ENCODE peak calls at places on chromosomes 6 and 20, in seven cellular contexts. S, A, O, L, W, K and X are unnamed samples.

GRCh38 chr20:9427977-9428607 is 86.3 kb upstream of the LAMP5 start:
- DNase-seq in W (no peak), A (no peak), O (no peak), K (no peak), L (no peak), S (no peak), X (no peak)

GRCh38 chr20:19009071-19009688 is 195.6 kb downstream of the SCP2D1 start:
- DNase-seq in K (no peak), W (no peak), S (no peak), A (no peak), O (no peak), L (no peak), X (no peak)

GRCh38 chr20:44256961-44257360 is 9.9 kb downstream of the GDAP1L1 start:
- DNase-seq in W (no peak), O (no peak), L (no peak), S (no peak), K (no peak), A (no peak), X (no peak)

GRCh38 chr6:39449022-39449421 is 126.5 kb upstream of the KCNK16 start:
- DNase-seq in L (no peak), S (no peak), K (no peak), W (no peak), O (no peak), A (no peak), X (no peak)

GRCh38 chr6:18216411-18216810 is 47.9 kb downstream of the DEK start:
- DNase-seq in W (no peak), S (no peak), A (no peak), O (no peak), L (no peak), K (no peak), X (no peak)

GRCh38 chr6:52125139-52125538 is 37.7 kb upstream of the PKHD1 start:
- DNase-seq in S (no peak), O (no peak), K (no peak), L (no peak), W (no peak), A (no peak), X (no peak)

GRCh38 chr20:34570859-34571306 is 12.4 kb downstream of the MAP1LC3A start:
- DNase-seq in O (no peak), K (no peak), A (no peak), L (no peak), W (peak), S (no peak), X (no peak)

GRCh38 chr20:63754008-63754407 is 14.4 kb downstream of the SLC2A4RG start:
- DNase-seq in A (no peak), W (no peak), S (no peak), O (no peak), L (no peak), K (no peak), X (no peak)

GRCh38 chr6:115643762-115644161 is 416.9 kb downstream of the FRK start:
- DNase-seq in W (no peak), L (no peak), K (no peak), O (peak), S (no peak), A (no peak), X (no peak)